ENCODE peak calls at places on chromosomes 6 and 20, in four cellular contexts. One of them, this sample, is unnamed.

GRCh38 chr6:34485321-34486060 is 19.6 kb downstream of the PACSIN1 start:
- DNase-seq in adrenal gland: no peak
- DNase-seq in uterus: no peak
- DNase-seq in stomach: no peak
- DNase-seq in this sample: no peak

GRCh38 chr6:43934183-43934802 is 164.3 kb downstream of the VEGFA start:
- DNase-seq in adrenal gland: no peak
- DNase-seq in uterus: no peak
- DNase-seq in stomach: no peak
- DNase-seq in this sample: no peak

GRCh38 chr6:42396720-42397119 is 55.0 kb downstream of the TRERF1 start:
- DNase-seq in adrenal gland: no peak
- DNase-seq in uterus: no peak
- DNase-seq in stomach: no peak
- DNase-seq in this sample: no peak

GRCh38 chr6:139577991-139578604 is 203.7 kb upstream of the CITED2 start:
- DNase-seq in adrenal gland: no peak
- DNase-seq in uterus: no peak
- DNase-seq in stomach: no peak
- DNase-seq in this sample: no peak

GRCh38 chr6:41072836-41073202 is at the start of gene NFYA:
- DNase-seq in adrenal gland: no peak
- DNase-seq in uterus: no peak
- DNase-seq in stomach: peak
- DNase-seq in this sample: no peak

GRCh38 chr6:44235891-44236516 is 10.9 kb upstream of the HSP90AB1 start:
- DNase-seq in adrenal gland: no peak
- DNase-seq in uterus: no peak
- DNase-seq in stomach: no peak
- DNase-seq in this sample: no peak

GRCh38 chr6:152695317-152696043 is 2.2 kb upstream of the MYCT1 start:
- DNase-seq in adrenal gland: no peak
- DNase-seq in uterus: no peak
- DNase-seq in stomach: no peak
- DNase-seq in this sample: no peak

GRCh38 chr6:142960098-142960497 is 15.1 kb upstream of the HIVEP2 start:
- DNase-seq in adrenal gland: no peak
- DNase-seq in uterus: no peak
- DNase-seq in stomach: no peak
- DNase-seq in this sample: no peak

GRCh38 chr6:50834929-50835328 is 16.3 kb downstream of the TFAP2B start:
- DNase-seq in adrenal gland: no peak
- DNase-seq in uterus: no peak
- DNase-seq in stomach: no peak
- DNase-seq in this sample: no peak

GRCh38 chr20:62819494-62820174 is 2.8 kb downstream of the COL9A3 start:
- DNase-seq in adrenal gland: peak
- DNase-seq in uterus: no peak
- DNase-seq in stomach: no peak
- DNase-seq in this sample: no peak

GRCh38 chr6:79719248-79719975 is 88.3 kb downstream of the SH3BGRL2 start:
- DNase-seq in adrenal gland: no peak
- DNase-seq in uterus: no peak
- DNase-seq in stomach: peak
- DNase-seq in this sample: no peak

GRCh38 chr6:98416027-98416426 is 418.3 kb upstream of the POU3F2 start:
- DNase-seq in adrenal gland: no peak
- DNase-seq in uterus: no peak
- DNase-seq in stomach: no peak
- DNase-seq in this sample: no peak

GRCh38 chr6:144350176-144350575 is 65.0 kb downstream of the UTRN start:
- DNase-seq in adrenal gland: no peak
- DNase-seq in uterus: no peak
- DNase-seq in stomach: no peak
- DNase-seq in this sample: no peak

GRCh38 chr20:61434361-61434781 is 182.3 kb downstream of the CDH4 start:
- DNase-seq in adrenal gland: no peak
- DNase-seq in uterus: no peak
- DNase-seq in stomach: no peak
- DNase-seq in this sample: no peak

GRCh38 chr20:57244627-57245214 is 21.7 kb downstream of the BMP7 start:
- DNase-seq in adrenal gland: no peak
- DNase-seq in uterus: no peak
- DNase-seq in stomach: no peak
- DNase-seq in this sample: no peak

GRCh38 chr6:43989556-43990248 is 137.6 kb downstream of the MRPL14 start:
- DNase-seq in adrenal gland: no peak
- DNase-seq in uterus: no peak
- DNase-seq in stomach: no peak
- DNase-seq in this sample: no peak

GRCh38 chr6:75272145-75272840 is 12.3 kb downstream of the TMEM30A start:
- DNase-seq in adrenal gland: no peak
- DNase-seq in uterus: no peak
- DNase-seq in stomach: no peak
- DNase-seq in this sample: peak

GRCh38 chr6:20411953-20412352 is 10.3 kb downstream of the E2F3 start:
- DNase-seq in adrenal gland: no peak
- DNase-seq in uterus: no peak
- DNase-seq in stomach: no peak
- DNase-seq in this sample: no peak

GRCh38 chr20:2305946-2306345 is 10.1 kb downstream of the TGM3 start:
- DNase-seq in adrenal gland: no peak
- DNase-seq in uterus: no peak
- DNase-seq in stomach: no peak
- DNase-seq in this sample: no peak

GRCh38 chr6:37988131-37988530 is 168.6 kb downstream of the ZFAND3 start:
- DNase-seq in adrenal gland: no peak
- DNase-seq in uterus: no peak
- DNase-seq in stomach: no peak
- DNase-seq in this sample: no peak

GRCh38 chr6:112253842-112254816 is at the start of gene LAMA4:
- DNase-seq in adrenal gland: peak
- DNase-seq in uterus: peak
- DNase-seq in stomach: peak
- DNase-seq in this sample: peak

GRCh38 chr20:45209924-45210323 is 3.1 kb downstream of the SEMG1 start:
- DNase-seq in adrenal gland: no peak
- DNase-seq in uterus: no peak
- DNase-seq in stomach: no peak
- DNase-seq in this sample: no peak

GRCh38 chr20:12012241-12013222 is 94.8 kb downstream of the BTBD3 start:
- DNase-seq in adrenal gland: peak
- DNase-seq in uterus: no peak
- DNase-seq in stomach: peak
- DNase-seq in this sample: peak

GRCh38 chr20:49701313-49701731 is 12.4 kb downstream of the B4GALT5 start:
- DNase-seq in adrenal gland: no peak
- DNase-seq in uterus: no peak
- DNase-seq in stomach: no peak
- DNase-seq in this sample: no peak

GRCh38 chr6:82970853-82971252 is 94.8 kb downstream of the UBE3D start:
- DNase-seq in adrenal gland: no peak
- DNase-seq in uterus: no peak
- DNase-seq in stomach: no peak
- DNase-seq in this sample: no peak

GRCh38 chr6:13687917-13688351 is 23.7 kb downstream of the RANBP9 start:
- DNase-seq in adrenal gland: no peak
- DNase-seq in uterus: no peak
- DNase-seq in stomach: no peak
- DNase-seq in this sample: no peak

GRCh38 chr6:118029967-118030366 is 122.9 kb downstream of the SLC35F1 start:
- DNase-seq in adrenal gland: no peak
- DNase-seq in uterus: no peak
- DNase-seq in stomach: no peak
- DNase-seq in this sample: no peak

GRCh38 chr6:41132254-41132653 is 21.9 kb downstream of the TREML1 start:
- DNase-seq in adrenal gland: no peak
- DNase-seq in uterus: no peak
- DNase-seq in stomach: no peak
- DNase-seq in this sample: no peak

GRCh38 chr6:31041372-31041974 is 31.2 kb downstream of the MUC22 start:
- DNase-seq in adrenal gland: no peak
- DNase-seq in uterus: no peak
- DNase-seq in stomach: peak
- DNase-seq in this sample: peak

GRCh38 chr6:155287762-155288161 is 23.9 kb downstream of the CLDN20 start:
- DNase-seq in adrenal gland: no peak
- DNase-seq in uterus: no peak
- DNase-seq in stomach: no peak
- DNase-seq in this sample: no peak
- TF ChIP-seq CTCF in adrenal gland: no peak
- TF ChIP-seq CTCF in uterus: no peak
- TF ChIP-seq CTCF in stomach: no peak
- TF ChIP-seq CTCF in this sample: no peak

DNA sequence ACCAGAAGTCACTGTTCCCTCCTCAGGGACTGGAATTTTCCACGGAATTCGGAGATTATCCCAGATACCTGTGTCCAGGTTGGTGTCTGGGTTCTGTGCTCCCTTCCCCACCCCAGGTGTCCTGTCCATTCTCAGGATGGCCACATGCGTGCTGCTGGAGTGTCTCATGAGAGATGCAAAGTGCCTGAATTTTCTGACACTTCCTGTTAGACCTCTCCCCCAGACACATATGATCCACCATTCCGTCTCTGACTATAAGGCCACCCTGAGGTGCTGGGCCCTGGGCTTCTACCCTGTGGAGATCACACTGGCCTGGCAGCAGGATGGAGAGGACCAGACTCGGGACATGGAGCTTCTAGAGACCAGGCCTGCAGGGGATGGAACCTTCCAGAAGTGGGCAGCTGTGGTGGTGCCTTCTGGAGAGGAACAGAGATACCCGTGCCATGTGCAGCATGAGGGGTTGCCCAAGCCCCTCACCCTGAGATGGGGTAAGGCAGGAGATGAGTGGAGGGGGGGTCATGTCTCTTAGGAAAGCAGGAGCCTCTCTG is 14.4 kb upstream of the HLA-A start:
- DNase-seq in adrenal gland: no peak
- DNase-seq in uterus: no peak
- DNase-seq in stomach: no peak
- DNase-seq in this sample: no peak
- H3K4me3 ChIP-seq in adrenal gland: no peak
- H3K4me3 ChIP-seq in uterus: no peak
- H3K4me3 ChIP-seq in stomach: no peak
- H3K4me3 ChIP-seq in this sample: no peak

GRCh38 chr6:149249370-149250357 is 67.8 kb upstream of the TAB2 start:
- DNase-seq in adrenal gland: no peak
- DNase-seq in uterus: no peak
- DNase-seq in stomach: no peak
- DNase-seq in this sample: no peak

GRCh38 chr6:149248688-149249369 is 68.7 kb upstream of the TAB2 start:
- DNase-seq in adrenal gland: no peak
- DNase-seq in uterus: no peak
- DNase-seq in stomach: no peak
- DNase-seq in this sample: no peak

GRCh38 chr6:149246691-149247384 is 70.7 kb upstream of the TAB2 start:
- DNase-seq in adrenal gland: no peak
- DNase-seq in uterus: no peak
- DNase-seq in stomach: no peak
- DNase-seq in this sample: no peak

GRCh38 chr6:149244105-149244504 is 73.4 kb upstream of the TAB2 start:
- DNase-seq in adrenal gland: no peak
- DNase-seq in uterus: no peak
- DNase-seq in stomach: no peak
- DNase-seq in this sample: no peak

GRCh38 chr6:149247385-149247763 is 70.1 kb upstream of the TAB2 start:
- DNase-seq in adrenal gland: no peak
- DNase-seq in uterus: no peak
- DNase-seq in stomach: no peak
- DNase-seq in this sample: no peak
- H3K27ac ChIP-seq in adrenal gland: no peak
- H3K27ac ChIP-seq in uterus: no peak
- H3K27ac ChIP-seq in stomach: no peak
- H3K27ac ChIP-seq in this sample: no peak

GRCh38 chr6:39004801-39005200 is 43.8 kb upstream of the GLP1R start:
- DNase-seq in adrenal gland: no peak
- DNase-seq in uterus: no peak
- DNase-seq in stomach: no peak
- DNase-seq in this sample: no peak

GRCh38 chr6:39005774-39006173 is 42.8 kb upstream of the GLP1R start:
- DNase-seq in adrenal gland: no peak
- DNase-seq in uterus: no peak
- DNase-seq in stomach: peak
- DNase-seq in this sample: peak

GRCh38 chr6:39003488-39003887 is 45.1 kb upstream of the GLP1R start:
- DNase-seq in adrenal gland: no peak
- DNase-seq in uterus: no peak
- DNase-seq in stomach: no peak
- DNase-seq in this sample: no peak

GRCh38 chr6:39007575-39007974 is 41.0 kb upstream of the GLP1R start:
- DNase-seq in adrenal gland: no peak
- DNase-seq in uterus: no peak
- DNase-seq in stomach: no peak
- DNase-seq in this sample: no peak

GRCh38 chr6:39003072-39003471 is 45.5 kb upstream of the GLP1R start:
- DNase-seq in adrenal gland: no peak
- DNase-seq in uterus: no peak
- DNase-seq in stomach: no peak
- DNase-seq in this sample: no peak
- TF ChIP-seq CTCF in adrenal gland: no peak
- TF ChIP-seq CTCF in uterus: no peak
- TF ChIP-seq CTCF in stomach: no peak
- TF ChIP-seq CTCF in this sample: peak

This sample was measured in body of pancreas.